ENCODE peak calls at places on chromosomes 16 and 17, in six cellular contexts. One of them, this sample, is unnamed.

GRCh38 chr16:50297301-50298074 is 31.1 kb downstream of the ADCY7 start:
- DNase-seq in prostate gland: no peak
- DNase-seq in endothelial cell of umbilical vein: no peak
- DNase-seq in breast epithelium: no peak
- DNase-seq in lower leg skin: no peak
- DNase-seq in testis: no peak
- DNase-seq in this sample: no peak

GRCh38 chr17:81885869-81886548 is 5.4 kb downstream of the ALYREF start:
- DNase-seq in testis: no peak
- DNase-seq in prostate gland: no peak
- DNase-seq in lower leg skin: no peak
- DNase-seq in breast epithelium: no peak
- DNase-seq in endothelial cell of umbilical vein: no peak
- DNase-seq in this sample: no peak

GRCh38 chr16:84685210-84685609 is 14.6 kb upstream of the USP10 start:
- DNase-seq in endothelial cell of umbilical vein: no peak
- DNase-seq in lower leg skin: no peak
- DNase-seq in testis: no peak
- DNase-seq in prostate gland: no peak
- DNase-seq in breast epithelium: no peak
- DNase-seq in this sample: no peak

GRCh38 chr16:49993579-49993978 is 31.4 kb upstream of the CNEP1R1 start:
- DNase-seq in endothelial cell of umbilical vein: no peak
- DNase-seq in lower leg skin: no peak
- DNase-seq in breast epithelium: no peak
- DNase-seq in prostate gland: no peak
- DNase-seq in testis: no peak
- DNase-seq in this sample: no peak

GRCh38 chr16:88558457-88559442 is 11.5 kb upstream of the ZC3H18 start:
- DNase-seq in testis: peak; percentile 79
- DNase-seq in prostate gland: peak; percentile 23
- DNase-seq in lower leg skin: no peak
- DNase-seq in breast epithelium: no peak
- DNase-seq in endothelial cell of umbilical vein: peak; percentile 49
- DNase-seq in this sample: peak; percentile 42

GRCh38 chr16:11673091-11674000 is 5.1 kb downstream of the SNN start:
- DNase-seq in breast epithelium: no peak
- DNase-seq in testis: no peak
- DNase-seq in endothelial cell of umbilical vein: no peak
- DNase-seq in lower leg skin: no peak
- DNase-seq in prostate gland: no peak
- DNase-seq in this sample: no peak

GRCh38 chr17:67442787-67443624 is 65.9 kb downstream of the PITPNC1 start:
- DNase-seq in prostate gland: no peak
- DNase-seq in testis: no peak
- DNase-seq in endothelial cell of umbilical vein: peak; percentile 91
- DNase-seq in lower leg skin: no peak
- DNase-seq in breast epithelium: no peak
- DNase-seq in this sample: no peak

GRCh38 chr16:17451835-17452234 is 18.9 kb downstream of the XYLT1 start:
- DNase-seq in testis: no peak
- DNase-seq in lower leg skin: no peak
- DNase-seq in endothelial cell of umbilical vein: no peak
- DNase-seq in breast epithelium: no peak
- DNase-seq in prostate gland: no peak
- DNase-seq in this sample: no peak

GRCh38 chr17:64780096-64781012 is 118.2 kb upstream of the SMURF2 start:
- DNase-seq in prostate gland: peak; percentile 74
- DNase-seq in endothelial cell of umbilical vein: peak; percentile 49
- DNase-seq in breast epithelium: peak; percentile 78
- DNase-seq in lower leg skin: peak; percentile 68
- DNase-seq in testis: peak; percentile 29
- DNase-seq in this sample: peak; percentile 88

GRCh38 chr17:7448461-7448860 is 3.6 kb downstream of the CHRNB1 start:
- DNase-seq in lower leg skin: no peak
- DNase-seq in testis: no peak
- DNase-seq in breast epithelium: no peak
- DNase-seq in prostate gland: no peak
- DNase-seq in endothelial cell of umbilical vein: no peak
- DNase-seq in this sample: no peak
- TF ChIP-seq POLR2A in lower leg skin: no peak
- TF ChIP-seq POLR2A in testis: no peak
- TF ChIP-seq POLR2A in breast epithelium: no peak
- TF ChIP-seq POLR2A in prostate gland: no peak
- TF ChIP-seq POLR2A in endothelial cell of umbilical vein: no peak
- TF ChIP-seq POLR2A in this sample: no peak

GRCh38 chr17:58626905-58627304 is 64.9 kb downstream of the TEX14 start:
- DNase-seq in breast epithelium: no peak
- DNase-seq in prostate gland: no peak
- DNase-seq in lower leg skin: no peak
- DNase-seq in testis: no peak
- DNase-seq in endothelial cell of umbilical vein: no peak
- DNase-seq in this sample: no peak
- TF ChIP-seq CTCF in breast epithelium: no peak
- TF ChIP-seq CTCF in prostate gland: no peak
- TF ChIP-seq CTCF in lower leg skin: no peak
- TF ChIP-seq CTCF in testis: no peak
- TF ChIP-seq CTCF in endothelial cell of umbilical vein: no peak
- TF ChIP-seq CTCF in this sample: no peak

DNA sequence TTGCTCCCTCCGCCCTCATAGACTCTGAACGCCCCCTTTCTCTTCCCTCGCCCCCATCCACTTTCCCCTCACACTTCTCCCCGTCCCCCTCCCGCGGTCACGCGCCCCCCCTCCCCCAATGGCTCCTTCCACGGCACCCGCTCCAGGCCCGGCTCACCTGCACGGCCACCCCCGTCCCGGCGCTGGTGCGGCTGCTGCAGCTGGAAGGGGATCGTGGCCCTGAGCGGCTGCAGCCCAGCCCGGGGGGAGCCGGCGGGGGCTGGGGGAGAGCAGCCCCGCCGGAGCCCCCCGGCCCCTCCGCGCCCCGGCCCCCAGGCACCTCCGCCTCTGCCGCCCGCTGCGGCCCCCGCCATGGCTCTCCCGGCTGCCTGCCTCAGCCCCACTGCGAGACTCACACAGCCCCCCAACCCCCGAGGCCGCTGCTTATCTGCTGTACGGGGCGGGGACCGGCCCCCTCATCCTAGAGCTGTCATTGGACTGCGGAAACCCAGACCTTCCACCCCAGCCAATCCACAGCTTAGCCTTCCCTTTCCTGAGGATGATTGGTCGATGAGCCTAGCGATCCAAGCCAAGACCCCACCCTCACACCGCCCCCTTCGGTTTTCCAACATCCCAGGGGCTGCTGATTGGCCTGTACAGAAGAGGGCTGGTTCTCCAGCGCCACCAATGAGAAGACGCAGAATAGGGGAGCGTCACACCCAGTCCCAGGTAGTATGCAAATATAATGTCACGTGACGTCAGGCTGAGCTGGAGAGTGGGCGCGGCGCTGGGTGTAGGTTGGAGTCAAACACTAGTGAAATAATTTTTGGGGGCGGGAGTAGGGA is at the start of gene FAM117A:
- DNase-seq in prostate gland: peak; percentile 99
- DNase-seq in endothelial cell of umbilical vein: peak; percentile 99
- DNase-seq in breast epithelium: peak; percentile 100
- DNase-seq in lower leg skin: peak; percentile 97
- DNase-seq in testis: peak; percentile 99
- DNase-seq in this sample: peak; percentile 98
- TF ChIP-seq POLR2A in prostate gland: peak; percentile 64
- TF ChIP-seq POLR2A in endothelial cell of umbilical vein: peak; percentile 54
- TF ChIP-seq POLR2A in breast epithelium: no peak
- TF ChIP-seq POLR2A in lower leg skin: no peak
- TF ChIP-seq POLR2A in testis: no peak
- TF ChIP-seq POLR2A in this sample: no peak

DNA sequence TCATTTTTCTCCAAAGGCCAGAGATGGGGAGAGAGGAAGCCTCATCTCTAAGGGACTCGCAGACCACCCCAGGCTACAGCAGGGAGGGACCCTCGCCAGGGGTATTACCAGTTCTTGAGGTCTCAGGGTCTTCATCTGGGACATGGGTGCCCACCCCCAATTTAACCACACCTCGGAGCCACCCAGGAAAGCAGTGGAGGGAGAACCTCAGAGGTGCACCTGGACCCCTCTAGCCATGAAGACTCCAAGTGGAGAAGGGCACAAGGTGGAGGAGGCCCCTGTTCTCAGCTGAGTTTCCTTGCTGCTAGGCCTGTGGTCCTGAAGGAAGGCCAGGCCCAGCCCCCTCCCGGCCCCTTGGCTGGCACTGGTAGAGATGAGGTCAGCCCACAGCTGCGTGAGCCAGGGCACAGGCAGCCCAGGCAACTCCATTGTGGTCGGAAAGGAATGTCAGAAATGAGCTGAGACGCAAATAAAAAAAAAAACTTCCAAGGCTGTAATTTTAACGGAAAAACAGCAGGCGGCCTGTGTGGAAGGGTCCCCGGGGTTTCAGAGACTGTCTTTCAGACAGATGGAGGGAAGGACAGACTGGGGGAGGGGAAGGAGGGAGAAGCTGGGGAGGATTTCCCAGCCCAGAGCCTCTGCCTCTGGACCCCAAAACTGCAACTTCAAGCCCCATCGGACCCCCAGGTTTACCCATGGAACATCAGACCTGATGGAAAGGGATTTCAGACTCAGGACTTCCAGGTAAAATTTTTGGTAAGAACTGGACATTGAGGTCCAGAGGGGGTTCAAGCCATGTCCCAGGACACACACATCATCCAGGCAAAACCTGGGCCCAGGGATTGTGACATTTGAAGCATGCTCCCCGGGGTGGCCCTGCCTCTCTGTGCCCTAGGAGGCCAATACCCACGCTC is 25.5 kb upstream of the MRPS23 start:
- DNase-seq in lower leg skin: no peak
- DNase-seq in endothelial cell of umbilical vein: peak; percentile 98
- DNase-seq in testis: peak; percentile 78
- DNase-seq in breast epithelium: peak; percentile 94
- DNase-seq in prostate gland: peak; percentile 52
- DNase-seq in this sample: peak; percentile 83
- TF ChIP-seq CTCF in lower leg skin: no peak
- TF ChIP-seq CTCF in endothelial cell of umbilical vein: peak; percentile 58
- TF ChIP-seq CTCF in testis: no peak
- TF ChIP-seq CTCF in breast epithelium: peak; percentile 77
- TF ChIP-seq CTCF in prostate gland: peak; percentile 16
- TF ChIP-seq CTCF in this sample: peak; percentile 43

GRCh38 chr17:21005367-21005766 is 37.4 kb downstream of the USP22 start:
- DNase-seq in breast epithelium: no peak
- DNase-seq in prostate gland: no peak
- DNase-seq in lower leg skin: no peak
- DNase-seq in testis: no peak
- DNase-seq in endothelial cell of umbilical vein: peak; percentile 24
- DNase-seq in this sample: no peak

GRCh38 chr17:21002309-21003006 is 40.4 kb downstream of the USP22 start:
- DNase-seq in testis: no peak
- DNase-seq in prostate gland: no peak
- DNase-seq in endothelial cell of umbilical vein: no peak
- DNase-seq in lower leg skin: no peak
- DNase-seq in breast epithelium: no peak
- DNase-seq in this sample: no peak

GRCh38 chr17:21005803-21006202 is 37.0 kb downstream of the USP22 start:
- DNase-seq in prostate gland: no peak
- DNase-seq in breast epithelium: no peak
- DNase-seq in endothelial cell of umbilical vein: no peak
- DNase-seq in lower leg skin: no peak
- DNase-seq in testis: no peak
- DNase-seq in this sample: no peak

GRCh38 chr17:21003007-21003621 is 39.7 kb downstream of the USP22 start:
- DNase-seq in prostate gland: no peak
- DNase-seq in lower leg skin: no peak
- DNase-seq in breast epithelium: no peak
- DNase-seq in endothelial cell of umbilical vein: no peak
- DNase-seq in testis: no peak
- DNase-seq in this sample: no peak

DNA sequence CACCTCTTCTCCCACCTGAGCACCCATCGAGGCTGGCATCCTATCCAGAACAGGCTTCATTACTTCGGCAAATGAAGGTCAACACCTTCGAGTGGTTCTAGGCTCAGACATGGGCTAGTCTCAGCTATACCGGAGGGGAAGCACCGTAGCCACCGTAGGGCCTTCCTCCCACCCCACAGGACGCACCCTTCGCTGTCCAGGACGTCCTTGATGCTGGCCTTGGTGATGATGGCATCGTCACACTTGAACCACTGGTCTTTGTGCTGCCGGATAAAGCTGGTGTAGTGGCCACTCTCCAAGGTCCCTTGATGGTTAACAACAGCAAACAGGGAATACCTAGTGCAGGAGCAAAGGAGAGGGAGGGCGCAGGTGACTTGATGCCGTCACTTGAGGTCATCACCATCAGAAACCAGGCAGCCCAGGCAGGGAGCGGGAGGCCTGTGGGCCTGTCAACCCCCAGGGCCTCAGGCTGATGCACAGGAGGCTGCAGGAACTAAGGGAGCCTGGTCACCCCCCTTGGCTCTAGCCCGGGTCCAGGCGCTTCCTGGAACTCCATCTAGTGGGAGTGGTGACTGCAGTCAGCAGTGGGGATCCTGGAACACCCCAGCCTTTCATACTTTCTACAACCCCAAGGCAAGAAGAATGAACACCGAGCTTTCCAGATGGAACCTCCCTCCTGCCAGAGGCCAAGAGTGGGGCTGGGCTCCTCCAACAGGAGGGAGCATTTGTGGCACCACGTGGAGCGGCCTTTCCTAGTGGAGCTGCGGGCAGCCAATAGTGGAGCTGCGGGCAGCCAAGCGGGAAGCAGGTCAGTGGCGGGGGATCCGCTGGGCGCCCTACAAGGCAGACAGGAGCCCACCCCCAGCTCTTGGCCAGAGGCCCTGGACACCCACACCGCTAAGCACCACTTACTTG is 38.5 kb downstream of the USP22 start:
- DNase-seq in prostate gland: no peak
- DNase-seq in breast epithelium: no peak
- DNase-seq in lower leg skin: no peak
- DNase-seq in testis: no peak
- DNase-seq in endothelial cell of umbilical vein: no peak
- DNase-seq in this sample: no peak
- TF ChIP-seq POLR2A in prostate gland: no peak
- TF ChIP-seq POLR2A in breast epithelium: no peak
- TF ChIP-seq POLR2A in lower leg skin: no peak
- TF ChIP-seq POLR2A in testis: no peak
- TF ChIP-seq POLR2A in endothelial cell of umbilical vein: no peak
- TF ChIP-seq POLR2A in this sample: no peak

GRCh38 chr16:71287903-71288302 is 1.3 kb downstream of the CMTR2 start:
- DNase-seq in testis: no peak
- DNase-seq in prostate gland: no peak
- DNase-seq in lower leg skin: no peak
- DNase-seq in endothelial cell of umbilical vein: no peak
- DNase-seq in breast epithelium: no peak
- DNase-seq in this sample: no peak

GRCh38 chr16:71287454-71287853 is 1.7 kb downstream of the CMTR2 start:
- DNase-seq in prostate gland: no peak
- DNase-seq in breast epithelium: no peak
- DNase-seq in lower leg skin: no peak
- DNase-seq in endothelial cell of umbilical vein: no peak
- DNase-seq in testis: no peak
- DNase-seq in this sample: no peak

GRCh38 chr16:71288570-71288889 is 672 bp downstream of the CMTR2 start:
- DNase-seq in testis: no peak
- DNase-seq in endothelial cell of umbilical vein: no peak
- DNase-seq in breast epithelium: no peak
- DNase-seq in lower leg skin: no peak
- DNase-seq in prostate gland: no peak
- DNase-seq in this sample: no peak

GRCh38 chr16:71289732-71290062 is 495 bp upstream of the CMTR2 start:
- DNase-seq in testis: no peak
- DNase-seq in lower leg skin: no peak
- DNase-seq in endothelial cell of umbilical vein: no peak
- DNase-seq in breast epithelium: no peak
- DNase-seq in prostate gland: no peak
- DNase-seq in this sample: no peak

GRCh38 chr16:71288890-71289731 is at the start of gene CMTR2:
- DNase-seq in endothelial cell of umbilical vein: peak; percentile 96
- DNase-seq in prostate gland: peak; percentile 95
- DNase-seq in breast epithelium: peak; percentile 94
- DNase-seq in testis: peak; percentile 96
- DNase-seq in lower leg skin: peak; percentile 93
- DNase-seq in this sample: peak; percentile 99
- TF ChIP-seq CTCF in endothelial cell of umbilical vein: no peak
- TF ChIP-seq CTCF in prostate gland: peak; percentile 46
- TF ChIP-seq CTCF in breast epithelium: no peak
- TF ChIP-seq CTCF in testis: no peak
- TF ChIP-seq CTCF in lower leg skin: no peak
- TF ChIP-seq CTCF in this sample: no peak